ENCODE peak calls at places on chromosomes 12 and 14, in nine cellular contexts. I, H, S, V, J, T, P, F and U are unnamed samples.

GRCh38 chr14:39668449-39668848 is 236.2 kb upstream of the FBXO33 start:
- DNase-seq in P (no peak), H (no peak), F (no peak), J (no peak), S (no peak), V (no peak), I (no peak), T (no peak), U (no peak)

GRCh38 chr12:103905730-103906349 is 24.4 kb upstream of the HSP90B1 start:
- DNase-seq in H (no peak), T (no peak), P (no peak), S (no peak), V (no peak), J (no peak), F (no peak), I (no peak), U (no peak)

GRCh38 chr14:58637040-58637390 is 747 bp upstream of the DACT1 start:
- DNase-seq in F (no peak), T (peak; percentile 61), I (no peak), P (peak; percentile 60), J (no peak), H (no peak), V (no peak), S (peak; percentile 71), U (no peak)

GRCh38 chr12:76158518-76159321 is 74.2 kb upstream of the NAP1L1 start:
- DNase-seq in H (no peak), I (peak; percentile 42), J (peak; percentile 57), F (peak; percentile 71), V (peak; percentile 64), S (peak; percentile 88), T (peak; percentile 61), P (no peak), U (peak; percentile 88)

GRCh38 chr12:105740970-105741725 is 397.6 kb downstream of the NUAK1 start:
- DNase-seq in J (no peak), I (no peak), H (no peak), F (no peak), S (no peak), T (peak; percentile 5), P (no peak), V (no peak), U (peak; percentile 21)

GRCh38 chr14:30445852-30446251 is 113.1 kb upstream of the G2E3 start:
- DNase-seq in S (no peak), P (no peak), J (no peak), H (no peak), V (no peak), T (no peak), F (no peak), I (no peak), U (no peak)

GRCh38 chr14:55077155-55077554 is 25.7 kb downstream of the MAPK1IP1L start:
- DNase-seq in V (no peak), J (no peak), S (peak; percentile 46), T (peak; percentile 60), I (no peak), H (no peak), P (no peak), F (no peak), U (no peak)

GRCh38 chr12:22230280-22230794 is 104.2 kb downstream of the ST8SIA1 start:
- DNase-seq in H (no peak), P (no peak), J (no peak), S (no peak), I (no peak), T (no peak), V (no peak), F (no peak), U (no peak)

GRCh38 chr12:55818886-55819285 is 1.0 kb downstream of the ORMDL2 start:
- DNase-seq in T (no peak), J (no peak), H (no peak), P (no peak), S (no peak), V (no peak), F (no peak), I (no peak), U (no peak)